ENCODE peak calls at places on chromosomes 7 and 10, in nine cellular contexts. One of them, this sample, is unnamed.
A peak's percentile ranks its signal among the peaks of the same experiment; 100 is the strongest.

GRCh38 chr7:78363866-78364265 is 565.3 kb downstream of the PHTF2 start:
- DNase-seq in activated gamma-delta T cell treated with Interleukin-2 at 50 U/mL for 16 hours: no peak
- DNase-seq in CD8-positive, alpha-beta memory T cell: no peak
- DNase-seq in foreskin fibroblast: no peak
- DNase-seq in anterior cingulate cortex: no peak
- DNase-seq in germinal center: no peak
- DNase-seq in HL-60: no peak
- DNase-seq in stimulated activated CD4-positive, alpha-beta T cell treated with anti-CD3 and anti-CD28 coated beads, TNF-alpha, amount 100 ng/mL, for 24 hours: no peak
- DNase-seq in nucleus accumbens: no peak
- DNase-seq in this sample: peak; percentile 7

GRCh38 chr7:76189276-76189675 is 12.4 kb upstream of the SRRM3 start:
- DNase-seq in activated gamma-delta T cell treated with Interleukin-2 at 50 U/mL for 16 hours: no peak
- DNase-seq in CD8-positive, alpha-beta memory T cell: no peak
- DNase-seq in foreskin fibroblast: no peak
- DNase-seq in anterior cingulate cortex: no peak
- DNase-seq in germinal center: no peak
- DNase-seq in HL-60: no peak
- DNase-seq in stimulated activated CD4-positive, alpha-beta T cell treated with anti-CD3 and anti-CD28 coated beads, TNF-alpha, amount 100 ng/mL, for 24 hours: no peak
- DNase-seq in nucleus accumbens: no peak
- DNase-seq in this sample: no peak

GRCh38 chr10:57657164-57657765 is 610.4 kb downstream of the IPMK start:
- DNase-seq in activated gamma-delta T cell treated with Interleukin-2 at 50 U/mL for 16 hours: no peak
- DNase-seq in CD8-positive, alpha-beta memory T cell: no peak
- DNase-seq in foreskin fibroblast: peak; percentile 19
- DNase-seq in anterior cingulate cortex: peak; percentile 48
- DNase-seq in germinal center: peak; percentile 7
- DNase-seq in HL-60: peak; percentile 34
- DNase-seq in stimulated activated CD4-positive, alpha-beta T cell treated with anti-CD3 and anti-CD28 coated beads, TNF-alpha, amount 100 ng/mL, for 24 hours: no peak
- DNase-seq in nucleus accumbens: peak; percentile 11
- DNase-seq in this sample: peak; percentile 57

GRCh38 chr7:1105189-1105588 is 17.3 kb downstream of the GPER1 start:
- DNase-seq in activated gamma-delta T cell treated with Interleukin-2 at 50 U/mL for 16 hours: no peak
- DNase-seq in CD8-positive, alpha-beta memory T cell: no peak
- DNase-seq in foreskin fibroblast: no peak
- DNase-seq in anterior cingulate cortex: no peak
- DNase-seq in germinal center: no peak
- DNase-seq in HL-60: no peak
- DNase-seq in stimulated activated CD4-positive, alpha-beta T cell treated with anti-CD3 and anti-CD28 coated beads, TNF-alpha, amount 100 ng/mL, for 24 hours: no peak
- DNase-seq in nucleus accumbens: no peak
- DNase-seq in this sample: no peak

GRCh38 chr7:156503195-156503594 is 137.4 kb upstream of the RNF32 start:
- DNase-seq in activated gamma-delta T cell treated with Interleukin-2 at 50 U/mL for 16 hours: no peak
- DNase-seq in CD8-positive, alpha-beta memory T cell: no peak
- DNase-seq in foreskin fibroblast: no peak
- DNase-seq in anterior cingulate cortex: no peak
- DNase-seq in germinal center: no peak
- DNase-seq in HL-60: no peak
- DNase-seq in stimulated activated CD4-positive, alpha-beta T cell treated with anti-CD3 and anti-CD28 coated beads, TNF-alpha, amount 100 ng/mL, for 24 hours: no peak
- DNase-seq in nucleus accumbens: no peak
- DNase-seq in this sample: no peak

GRCh38 chr7:68559518-68559917 is 1038.8 kb upstream of the AUTS2 start:
- DNase-seq in activated gamma-delta T cell treated with Interleukin-2 at 50 U/mL for 16 hours: no peak
- DNase-seq in CD8-positive, alpha-beta memory T cell: no peak
- DNase-seq in foreskin fibroblast: no peak
- DNase-seq in anterior cingulate cortex: no peak
- DNase-seq in germinal center: no peak
- DNase-seq in HL-60: no peak
- DNase-seq in stimulated activated CD4-positive, alpha-beta T cell treated with anti-CD3 and anti-CD28 coated beads, TNF-alpha, amount 100 ng/mL, for 24 hours: no peak
- DNase-seq in nucleus accumbens: no peak
- DNase-seq in this sample: no peak

GRCh38 chr10:20473361-20473760 is 423.8 kb downstream of the NEBL start:
- DNase-seq in activated gamma-delta T cell treated with Interleukin-2 at 50 U/mL for 16 hours: no peak
- DNase-seq in CD8-positive, alpha-beta memory T cell: no peak
- DNase-seq in foreskin fibroblast: peak; percentile 2
- DNase-seq in anterior cingulate cortex: no peak
- DNase-seq in germinal center: no peak
- DNase-seq in HL-60: no peak
- DNase-seq in stimulated activated CD4-positive, alpha-beta T cell treated with anti-CD3 and anti-CD28 coated beads, TNF-alpha, amount 100 ng/mL, for 24 hours: no peak
- DNase-seq in nucleus accumbens: no peak
- DNase-seq in this sample: no peak

GRCh38 chr7:81150951-81151361 is 232.1 kb upstream of the SEMA3C start:
- DNase-seq in activated gamma-delta T cell treated with Interleukin-2 at 50 U/mL for 16 hours: no peak
- DNase-seq in CD8-positive, alpha-beta memory T cell: no peak
- DNase-seq in foreskin fibroblast: peak; percentile 47
- DNase-seq in anterior cingulate cortex: peak; percentile 44
- DNase-seq in germinal center: no peak
- DNase-seq in HL-60: no peak
- DNase-seq in stimulated activated CD4-positive, alpha-beta T cell treated with anti-CD3 and anti-CD28 coated beads, TNF-alpha, amount 100 ng/mL, for 24 hours: no peak
- DNase-seq in nucleus accumbens: peak; percentile 13
- DNase-seq in this sample: no peak

GRCh38 chr10:43846187-43846680 is 197.6 kb upstream of the ZNF32 start:
- DNase-seq in activated gamma-delta T cell treated with Interleukin-2 at 50 U/mL for 16 hours: no peak
- DNase-seq in CD8-positive, alpha-beta memory T cell: no peak
- DNase-seq in foreskin fibroblast: peak; percentile 80
- DNase-seq in anterior cingulate cortex: no peak
- DNase-seq in germinal center: no peak
- DNase-seq in HL-60: peak; percentile 22
- DNase-seq in stimulated activated CD4-positive, alpha-beta T cell treated with anti-CD3 and anti-CD28 coated beads, TNF-alpha, amount 100 ng/mL, for 24 hours: no peak
- DNase-seq in nucleus accumbens: no peak
- DNase-seq in this sample: no peak

GRCh38 chr7:150322114-150322832 is 882 bp upstream of the LRRC61 start:
- DNase-seq in activated gamma-delta T cell treated with Interleukin-2 at 50 U/mL for 16 hours: peak; percentile 48
- DNase-seq in CD8-positive, alpha-beta memory T cell: no peak
- DNase-seq in foreskin fibroblast: no peak
- DNase-seq in anterior cingulate cortex: no peak
- DNase-seq in germinal center: no peak
- DNase-seq in HL-60: no peak
- DNase-seq in stimulated activated CD4-positive, alpha-beta T cell treated with anti-CD3 and anti-CD28 coated beads, TNF-alpha, amount 100 ng/mL, for 24 hours: peak; percentile 21
- DNase-seq in nucleus accumbens: no peak
- DNase-seq in this sample: peak; percentile 75

GRCh38 chr10:129605266-129605985 is 138.4 kb downstream of the MGMT start:
- DNase-seq in activated gamma-delta T cell treated with Interleukin-2 at 50 U/mL for 16 hours: no peak
- DNase-seq in CD8-positive, alpha-beta memory T cell: no peak
- DNase-seq in foreskin fibroblast: no peak
- DNase-seq in anterior cingulate cortex: no peak
- DNase-seq in germinal center: peak; percentile 44
- DNase-seq in HL-60: no peak
- DNase-seq in stimulated activated CD4-positive, alpha-beta T cell treated with anti-CD3 and anti-CD28 coated beads, TNF-alpha, amount 100 ng/mL, for 24 hours: no peak
- DNase-seq in nucleus accumbens: no peak
- DNase-seq in this sample: no peak